ENCODE peak calls at places on chromosome 6, in ten cellular contexts. Y is upper lobe of right lung; U is right lobe of liver; Z is T-helper 1 cell; K is nucleus accumbens; J is activated effector memory CD4-positive, alpha-beta T cell treated with Interleukin-2 at 50 U/mL for 16 hours; Q is AG08395; H is fibroblast of lung; N is activated T-helper 9 cell treated with anti-CD3 and anti-CD28 coated beads, Interleukin-2, amount 50 U/mL, for 16 hours; D is neural crest cell. E is an unnamed sample.

GRCh38 chr6:94362061-94362864 is 942.9 kb upstream of the EPHA7 start:
- DNase-seq in Z (no peak), D (no peak), K (no peak), U (no peak), Q (no peak), J (no peak), N (no peak), H (no peak), Y (no peak), E (no peak)

GRCh38 chr6:82248233-82248735 is 740 bp upstream of the IBTK start:
- DNase-seq in N (no peak), Q (peak), D (no peak), Z (no peak), U (no peak), K (peak), Y (no peak), J (no peak), H (peak), E (peak)

GRCh38 chr6:136113736-136114173 is 136.4 kb downstream of the MTFR2 start:
- DNase-seq in J (no peak), Y (no peak), U (no peak), D (peak), K (no peak), N (no peak), H (peak), Z (no peak), Q (peak), E (peak)

GRCh38 chr6:108260126-108260808 is 573 bp downstream of the SNX3 start:
- DNase-seq in U (no peak), Z (peak), N (no peak), K (peak), J (no peak), H (peak), Y (peak), D (no peak), Q (peak), E (peak)

GRCh38 chr6:69796081-69796626 is 656 bp downstream of the LMBRD1 start:
- DNase-seq in Q (peak), H (peak), K (peak), J (no peak), Z (peak), N (no peak), Y (no peak), U (peak), D (no peak), E (peak)

GRCh38 chr6:131784561-131784960 is 23.3 kb upstream of the ENPP1 start:
- DNase-seq in U (no peak), N (no peak), K (no peak), Q (no peak), H (no peak), D (no peak), Z (no peak), Y (no peak), J (no peak), E (peak)

GRCh38 chr6:25869840-25870239 is 4.2 kb downstream of the SLC17A3 start:
- DNase-seq in Y (no peak), Q (no peak), Z (no peak), K (no peak), N (no peak), H (no peak), J (no peak), U (no peak), D (no peak), E (no peak)

GRCh38 chr6:39772559-39773283 is 19.5 kb upstream of the DAAM2 start:
- DNase-seq in Z (no peak), N (no peak), Y (no peak), J (no peak), H (peak), Q (peak), K (no peak), U (no peak), D (no peak), E (no peak)

GRCh38 chr6:52286798-52287432 is 2.4 kb upstream of the MCM3 start:
- DNase-seq in Z (no peak), J (peak), K (peak), Q (peak), H (peak), Y (peak), N (peak), D (peak), U (peak), E (peak)

GRCh38 chr6:44217332-44218143 is 812 bp downstream of the MYMX start:
- DNase-seq in N (no peak), H (peak), J (no peak), U (peak), Z (no peak), D (no peak), Y (peak), K (peak), Q (no peak), E (peak)

GRCh38 chr6:52995913-52996685 is 1.0 kb upstream of the GSTA4 start:
- DNase-seq in K (peak), N (no peak), U (no peak), H (peak), Z (no peak), Y (no peak), Q (no peak), J (peak), D (peak), E (peak)

GRCh38 chr6:106974337-106974998 is at the start of gene CD24:
- DNase-seq in D (peak), K (no peak), U (peak), H (peak), Y (peak), J (no peak), Q (no peak), N (no peak), Z (no peak), E (no peak)

GRCh38 chr6:16903470-16903869 is 142.2 kb upstream of the ATXN1 start:
- DNase-seq in K (no peak), N (no peak), Q (peak), U (no peak), Z (no peak), J (no peak), D (no peak), H (peak), Y (no peak), E (peak)

GRCh38 chr6:150667977-150668716 is 68.5 kb downstream of the PLEKHG1 start:
- DNase-seq in J (no peak), N (no peak), H (peak), Z (no peak), Y (peak), U (peak), K (no peak), D (peak), Q (peak), E (peak)

GRCh38 chr6:163529605-163530004 is 115.1 kb downstream of the QKI start:
- DNase-seq in J (no peak), D (no peak), Q (peak), Y (no peak), N (no peak), U (no peak), K (no peak), Z (no peak), H (peak), E (peak)

GRCh38 chr6:71260205-71260604 is 28.4 kb upstream of the OGFRL1 start:
- DNase-seq in Y (no peak), N (no peak), D (no peak), Q (no peak), Z (no peak), U (no peak), K (no peak), J (no peak), H (no peak), E (no peak)

GRCh38 chr6:18263561-18264337 is 581 bp downstream of the DEK start:
- DNase-seq in H (peak), N (peak), D (no peak), Q (peak), U (peak), J (peak), Z (no peak), K (no peak), Y (peak), E (peak)

GRCh38 chr6:143090314-143091044 is 29.8 kb downstream of the AIG1 start:
- DNase-seq in H (no peak), U (no peak), D (no peak), Q (no peak), N (no peak), J (no peak), Y (no peak), Z (no peak), K (no peak), E (no peak)

GRCh38 chr6:129215916-129216525 is 333.1 kb downstream of the LAMA2 start:
- DNase-seq in H (no peak), K (no peak), J (no peak), Q (no peak), U (no peak), N (no peak), D (no peak), Z (no peak), Y (no peak), E (peak)

GRCh38 chr6:52544325-52545022 is 32.4 kb downstream of the TRAM2 start:
- DNase-seq in Q (no peak), K (no peak), Z (no peak), Y (no peak), N (no peak), H (peak), D (no peak), U (no peak), J (no peak), E (peak)